ENCODE peak calls at places on chromosome 22, in eight cellular contexts. V, C, W, H, J, A, U and Y are unnamed samples.

GRCh38 chr22:36467946-36468345 is 13.5 kb downstream of the TXN2 start:
- DNase-seq in V (peak; percentile 67), C (no peak), W (no peak), H (peak; percentile 58), J (no peak), A (no peak), U (peak; percentile 98), Y (peak; percentile 48)

GRCh38 chr22:47225931-47226633 is 463.6 kb downstream of the TBC1D22A start:
- DNase-seq in V (no peak), C (no peak), W (no peak), H (no peak), J (no peak), A (no peak), U (no peak), Y (no peak)

GRCh38 chr22:50674127-50674493 is 1.5 kb downstream of the SHANK3 start:
- DNase-seq in V (no peak), C (no peak), W (no peak), H (no peak), J (no peak), A (no peak), U (no peak), Y (no peak)

GRCh38 chr22:24433001-24433867 is 5.8 kb downstream of the ADORA2A start:
- DNase-seq in V (no peak), C (no peak), W (no peak), H (no peak), J (no peak), A (no peak), U (no peak), Y (no peak)

GRCh38 chr22:48093981-48094380 is 1331.5 kb downstream of the TBC1D22A start:
- DNase-seq in V (no peak), C (no peak), W (no peak), H (no peak), J (no peak), A (no peak), U (no peak), Y (no peak)

GRCh38 chr22:45771711-45772110 is 100.1 kb downstream of the ATXN10 start:
- DNase-seq in V (no peak), C (no peak), W (no peak), H (no peak), J (no peak), A (no peak), U (no peak), Y (no peak)

GRCh38 chr22:21857501-21857914 is 9.9 kb downstream of the MAPK1 start:
- DNase-seq in V (no peak), C (no peak), W (peak; percentile 45), H (no peak), J (no peak), A (peak; percentile 97), U (no peak), Y (no peak)

GRCh38 chr22:27752771-27753170 is 48.8 kb downstream of the MN1 start:
- DNase-seq in V (no peak), C (no peak), W (no peak), H (no peak), J (no peak), A (no peak), U (no peak), Y (no peak)

GRCh38 chr22:27372969-27373670 is 428.4 kb downstream of the MN1 start:
- DNase-seq in V (peak; percentile 38), C (peak; percentile 84), W (no peak), H (no peak), J (peak; percentile 96), A (peak; percentile 81), U (no peak), Y (no peak)

GRCh38 chr22:47796128-47796908 is 1033.9 kb downstream of the TBC1D22A start:
- DNase-seq in V (no peak), C (no peak), W (no peak), H (no peak), J (no peak), A (no peak), U (no peak), Y (no peak)

GRCh38 chr22:27601195-27601594 is 200.4 kb downstream of the MN1 start:
- DNase-seq in V (peak; percentile 33), C (no peak), W (no peak), H (no peak), J (no peak), A (no peak), U (no peak), Y (no peak)

GRCh38 chr22:17269607-17270261 is 50.5 kb upstream of the ADA2 start:
- DNase-seq in V (no peak), C (no peak), W (no peak), H (no peak), J (no peak), A (no peak), U (no peak), Y (no peak)

GRCh38 chr22:47419239-47419638 is 656.8 kb downstream of the TBC1D22A start:
- DNase-seq in V (no peak), C (no peak), W (no peak), H (no peak), J (no peak), A (no peak), U (no peak), Y (no peak)

GRCh38 chr22:24407278-24407665 is 20.1 kb upstream of the ADORA2A start:
- DNase-seq in V (peak; percentile 76), C (no peak), W (no peak), H (no peak), J (no peak), A (no peak), U (no peak), Y (no peak)

GRCh38 chr22:49838771-49839717 is 11.4 kb upstream of the BRD1 start:
- DNase-seq in V (no peak), C (peak; percentile 17), W (peak; percentile 36), H (no peak), J (peak; percentile 58), A (no peak), U (peak; percentile 89), Y (no peak)

GRCh38 chr22:25536578-25536977 is 27.9 kb upstream of the GRK3 start:
- DNase-seq in V (no peak), C (no peak), W (no peak), H (no peak), J (no peak), A (no peak), U (no peak), Y (no peak)

GRCh38 chr22:46054091-46054877 is 77.3 kb upstream of the WNT7B start:
- DNase-seq in V (peak; percentile 55), C (no peak), W (no peak), H (no peak), J (peak; percentile 12), A (no peak), U (no peak), Y (no peak)

GRCh38 chr22:31530816-31531180 is 34.5 kb downstream of the SFI1 start:
- DNase-seq in V (no peak), C (no peak), W (no peak), H (no peak), J (no peak), A (no peak), U (no peak), Y (no peak)
- TF ChIP-seq MAX in V (no peak), C (no peak), W (no peak), H (no peak), J (no peak), A (no peak), U (no peak), Y (no peak)

DNA sequence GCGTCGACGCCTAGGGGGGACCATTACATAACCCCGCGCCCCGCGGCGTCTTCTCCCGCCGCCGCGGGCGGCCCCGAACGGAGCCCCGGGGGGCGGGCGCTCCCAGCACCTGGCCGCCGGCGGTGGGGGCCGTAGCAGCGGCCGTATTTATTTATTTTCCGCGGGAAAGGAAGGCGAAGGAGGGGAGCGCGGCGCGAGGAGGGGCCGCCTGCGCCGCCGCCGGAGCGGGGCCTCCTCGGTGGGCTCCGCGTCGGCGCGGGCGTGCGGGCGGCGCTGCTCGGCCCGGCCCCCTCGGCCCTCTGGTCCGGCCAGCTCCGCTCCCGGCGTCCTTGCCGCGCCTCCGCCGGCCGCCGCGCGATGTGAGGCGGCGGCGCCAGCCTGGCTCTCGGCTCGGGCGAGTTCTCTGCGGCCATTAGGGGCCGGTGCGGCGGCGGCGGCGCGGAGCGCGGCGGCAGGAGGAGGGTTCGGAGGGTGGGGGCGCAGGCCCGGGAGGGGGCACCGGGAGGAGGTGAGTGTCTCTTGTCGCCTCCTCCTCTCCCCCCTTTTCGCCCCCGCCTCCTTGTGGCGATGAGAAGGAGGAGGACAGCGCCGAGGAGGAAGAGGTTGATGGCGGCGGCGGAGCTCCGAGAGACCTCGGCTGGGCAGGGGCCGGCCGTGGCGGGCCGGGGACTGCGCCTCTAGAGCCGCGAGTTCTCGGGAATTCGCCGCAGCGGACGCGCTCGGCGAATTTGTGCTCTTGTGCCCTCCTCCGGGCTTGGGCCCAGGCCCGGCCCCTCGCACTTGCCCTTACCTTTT is at the start of gene EP300:
- DNase-seq in V (peak; percentile 70), C (no peak), W (no peak), H (peak; percentile 40), J (peak; percentile 69), A (peak; percentile 18), U (peak; percentile 91), Y (peak; percentile 88)
- TF ChIP-seq CTCF in V (no peak), C (no peak), W (peak; percentile 27), H (no peak), J (no peak), A (no peak), U (peak; percentile 7), Y (no peak)

DNA sequence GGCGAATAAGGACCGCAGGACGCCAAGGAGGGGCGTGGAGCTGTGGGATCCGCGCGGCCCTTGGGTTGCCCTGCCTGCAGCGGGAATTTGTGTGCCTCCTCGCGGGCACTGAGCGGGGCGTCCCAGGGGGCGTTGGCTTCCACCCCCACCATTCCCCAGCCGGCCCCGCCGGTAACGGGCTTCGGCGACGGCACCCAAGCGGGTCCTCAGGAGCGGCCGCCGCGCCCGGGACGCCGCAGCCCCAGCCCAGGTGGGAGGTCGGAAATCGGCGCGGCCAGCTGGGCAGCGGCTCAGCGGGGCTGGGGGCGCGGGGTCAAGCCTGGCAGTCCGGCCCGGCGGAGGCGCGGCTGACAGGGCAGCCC is 320 bp downstream of the CLTCL1 start:
- DNase-seq in V (no peak), C (no peak), W (no peak), H (no peak), J (peak; percentile 46), A (no peak), U (peak; percentile 62), Y (no peak)
- TF ChIP-seq MAX in V (no peak), C (no peak), W (no peak), H (no peak), J (no peak), A (no peak), U (no peak), Y (no peak)

GRCh38 chr22:22878211-22878570 is 9.4 kb upstream of the IGLL5 start:
- DNase-seq in V (no peak), C (no peak), W (no peak), H (no peak), J (no peak), A (no peak), U (no peak), Y (no peak)

GRCh38 chr22:22880645-22881044 is 7.0 kb upstream of the IGLL5 start:
- DNase-seq in V (no peak), C (no peak), W (no peak), H (no peak), J (no peak), A (no peak), U (no peak), Y (no peak)

GRCh38 chr22:22879675-22880029 is 8.0 kb upstream of the IGLL5 start:
- DNase-seq in V (no peak), C (no peak), W (no peak), H (no peak), J (no peak), A (no peak), U (no peak), Y (no peak)

GRCh38 chr22:22878801-22879674 is 8.6 kb upstream of the IGLL5 start:
- DNase-seq in V (no peak), C (no peak), W (no peak), H (no peak), J (no peak), A (no peak), U (no peak), Y (no peak)

GRCh38 chr22:22877523-22878210 is 9.9 kb upstream of the IGLL5 start:
- DNase-seq in V (peak; percentile 40), C (no peak), W (no peak), H (peak; percentile 54), J (peak; percentile 85), A (peak; percentile 46), U (peak; percentile 73), Y (peak; percentile 51)
- TF ChIP-seq CTCF in V (peak; percentile 65), C (peak; percentile 78), W (no peak), H (peak; percentile 68), J (peak; percentile 78), A (peak; percentile 77), U (peak; percentile 72), Y (peak; percentile 50)